ENCODE peak calls at places on chromosomes 3 and 15, in six cellular contexts. O is adrenal gland; V is IMR-90; A is CD4-positive, alpha-beta memory T cell; G is adipocyte; J is iPS DF 6.9. W is an unnamed sample. For H3K4me1, H3K9me3 and H3K36me3, the result is how much of the 10 kb centered on the place peaks cover.

GRCh38 chr15:28021281-28022039 is 77.7 kb downstream of the OCA2 start:
- DNase-seq in J (peak), A (no peak), G (peak), O (peak), V (peak), W (no peak)

GRCh38 chr3:5563537-5564277 is 376.2 kb downstream of the EDEM1 start:
- DNase-seq in G (no peak), A (no peak), J (no peak), V (no peak), O (no peak), W (no peak)

GRCh38 chr3:195104340-195104739 is 166.6 kb downstream of the XXYLT1 start:
- DNase-seq in A (no peak), J (no peak), O (no peak), V (no peak), G (no peak), W (no peak)

GRCh38 chr3:174425422-174425821 is 433.7 kb upstream of the NAALADL2 start:
- DNase-seq in O (no peak), V (no peak), J (no peak), A (no peak), G (no peak), W (no peak)

GRCh38 chr3:123336441-123336851 is 112.4 kb downstream of the ADCY5 start:
- DNase-seq in G (no peak), V (no peak), J (no peak), O (no peak), A (no peak), W (no peak)

GRCh38 chr3:51539291-51539891 is 872 bp downstream of the RAD54L2 start:
- DNase-seq in G (peak), V (peak), O (peak), J (no peak), A (peak), W (peak)

GRCh38 chr15:86644319-86644718 is 564.6 kb downstream of the AGBL1 start:
- DNase-seq in A (no peak), G (no peak), J (no peak), O (no peak), V (no peak), W (no peak)

GRCh38 chr15:62389887-62390792 is 225.1 kb upstream of the C2CD4B start:
- DNase-seq in G (peak), V (peak), J (no peak), A (peak), O (peak), W (peak)

GRCh38 chr3:13825821-13826220 is 54.0 kb downstream of the WNT7A start:
- DNase-seq in A (no peak), G (no peak), O (no peak), V (no peak), J (no peak), W (no peak)

GRCh38 chr15:44066211-44066827 is 128.8 kb downstream of the FRMD5 start:
- DNase-seq in O (peak), G (peak), V (peak), A (peak), J (peak), W (peak)

GRCh38 chr3:184742676-184743135 is 30.8 kb upstream of the MAGEF1 start:
- DNase-seq in J (no peak), A (no peak), V (no peak), G (no peak), O (no peak), W (no peak)

GRCh38 chr3:30597131-30597768 is 9.2 kb upstream of the TGFBR2 start:
- DNase-seq in A (no peak), G (peak), O (no peak), V (peak), J (no peak), W (no peak)

GRCh38 chr3:64385256-64385655 is 160.0 kb upstream of the PRICKLE2 start:
- DNase-seq in A (no peak), G (no peak), J (no peak), V (no peak), O (no peak), W (no peak)

GRCh38 chr3:156642750-156643728 is 31.4 kb upstream of the TIPARP start:
- DNase-seq in O (no peak), V (no peak), G (peak), A (no peak), J (no peak), W (no peak)

GRCh38 chr3:126179825-126180476 is 435 bp downstream of the ALDH1L1 start:
- DNase-seq in O (peak), A (no peak), J (no peak), G (no peak), V (no peak), W (no peak)

GRCh38 chr3:133747907-133748639 is 1.9 kb downstream of the TF start:
- DNase-seq in A (no peak), O (no peak), J (no peak), G (no peak), V (no peak), W (no peak)

GRCh38 chr3:184737641-184738518 is 26.0 kb upstream of the MAGEF1 start:
- DNase-seq in A (no peak), J (no peak), G (peak), O (peak), V (peak), W (no peak)

GRCh38 chr3:129045675-129046036 is 14.9 kb upstream of the GP9 start:
- DNase-seq in J (no peak), G (no peak), V (no peak), O (no peak), A (peak), W (no peak)

GRCh38 chr3:55968331-55968730 is 481.2 kb upstream of the WNT5A start:
- DNase-seq in V (peak), J (no peak), A (no peak), G (no peak), O (no peak), W (no peak)

GRCh38 chr3:8985876-8986275 is 22.6 kb upstream of the RAD18 start:
- DNase-seq in J (no peak), A (no peak), G (no peak), V (no peak), O (no peak), W (no peak)

GRCh38 chr3:69201658-69202057 is 79.3 kb upstream of the LMOD3 start:
- DNase-seq in O (no peak), A (no peak), G (no peak), V (no peak), J (no peak), W (no peak)

GRCh38 chr15:73922186-73923151 is 3.8 kb upstream of the LOXL1 start:
- DNase-seq in J (no peak), G (peak), V (peak), A (no peak), O (no peak), W (no peak)

GRCh38 chr3:15512173-15512572 is 9.3 kb downstream of the COLQ start:
- DNase-seq in O (peak), J (no peak), V (peak), G (no peak), A (no peak), W (no peak)

GRCh38 chr3:41580274-41580959 is 381.1 kb downstream of the CTNNB1 start:
- DNase-seq in J (no peak), A (no peak), V (no peak), G (peak), O (no peak), W (no peak)

GRCh38 chr15:52290800-52291199 is 4.8 kb downstream of the MYO5C start:
- DNase-seq in J (no peak), V (no peak), G (no peak), A (no peak), O (no peak), W (no peak)
- H3K4me1 ChIP-seq in J (under half), V (under half), G (under half), A (under half), O (under half), W (under half)

GRCh38 chr3:150296966-150297365 is 111.1 kb upstream of the TSC22D2 start:
- DNase-seq in A (no peak), G (no peak), J (no peak), V (no peak), O (no peak), W (no peak)

GRCh38 chr3:150292891-150293290 is 115.2 kb upstream of the TSC22D2 start:
- DNase-seq in J (no peak), V (peak), G (peak), A (no peak), O (no peak), W (no peak)

GRCh38 chr3:150293401-150294001 is 114.6 kb upstream of the TSC22D2 start:
- DNase-seq in G (peak), J (no peak), A (no peak), V (peak), O (no peak), W (no peak)

GRCh38 chr3:150299221-150299620 is 108.9 kb upstream of the TSC22D2 start:
- DNase-seq in G (no peak), O (no peak), A (no peak), V (no peak), J (no peak), W (no peak)

GRCh38 chr3:150296123-150296750 is 111.9 kb upstream of the TSC22D2 start:
- DNase-seq in J (no peak), V (peak), O (no peak), A (no peak), G (peak), W (no peak)
- H3K9me3 ChIP-seq in J (under half), V (under half), O (under half), A (under half), G (under half), W (under half)

GRCh38 chr3:58104155-58104554 is 95.9 kb downstream of the FLNB start:
- DNase-seq in J (no peak), O (no peak), V (no peak), G (no peak), A (no peak), W (no peak)
- H3K36me3 ChIP-seq in J (under half), O (under half), V (half or more), G (half or more), A (under half), W (under half)

DNA sequence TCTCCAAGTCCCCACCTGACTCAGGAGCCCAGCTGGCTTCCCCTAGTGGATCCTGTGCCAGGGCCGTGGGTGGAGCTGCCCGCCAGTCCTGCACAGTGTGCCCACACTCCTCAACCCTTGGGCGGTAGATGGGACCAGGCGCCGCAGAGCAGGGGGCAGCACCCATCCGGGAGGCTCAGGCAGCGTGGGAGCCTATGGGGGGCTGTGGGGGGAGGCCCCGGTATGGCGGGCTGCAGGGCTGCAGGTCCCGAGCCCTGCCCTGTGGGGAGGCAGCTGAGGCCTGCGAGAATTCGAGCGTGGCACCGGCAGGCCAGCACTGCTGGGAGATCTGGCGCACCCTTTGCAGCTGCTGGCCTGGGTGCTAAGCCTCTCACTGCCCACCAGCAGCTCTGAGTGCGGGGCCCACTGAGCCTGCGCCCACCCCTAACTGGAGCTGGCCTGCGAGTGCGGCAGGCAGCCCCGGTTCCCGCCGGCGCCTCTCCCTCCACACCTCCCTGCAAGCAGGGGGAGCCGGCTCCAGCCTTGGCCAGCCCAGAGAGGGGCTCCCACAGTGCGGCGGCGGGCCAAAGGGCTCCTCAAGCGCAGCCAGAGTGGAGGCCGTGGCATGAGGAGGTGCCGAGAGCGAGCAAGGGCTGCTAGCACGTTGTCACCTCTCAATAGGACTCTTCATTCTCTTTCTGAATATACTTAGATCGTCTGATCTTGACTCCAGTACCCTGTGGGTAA is 64.0 kb downstream of the TMEM212 start:
- DNase-seq in A (no peak), O (no peak), J (no peak), G (no peak), V (no peak), W (no peak)
- H3K4me1 ChIP-seq in A (under half), O (under half), J (under half), G (under half), V (under half), W (under half)

DNA sequence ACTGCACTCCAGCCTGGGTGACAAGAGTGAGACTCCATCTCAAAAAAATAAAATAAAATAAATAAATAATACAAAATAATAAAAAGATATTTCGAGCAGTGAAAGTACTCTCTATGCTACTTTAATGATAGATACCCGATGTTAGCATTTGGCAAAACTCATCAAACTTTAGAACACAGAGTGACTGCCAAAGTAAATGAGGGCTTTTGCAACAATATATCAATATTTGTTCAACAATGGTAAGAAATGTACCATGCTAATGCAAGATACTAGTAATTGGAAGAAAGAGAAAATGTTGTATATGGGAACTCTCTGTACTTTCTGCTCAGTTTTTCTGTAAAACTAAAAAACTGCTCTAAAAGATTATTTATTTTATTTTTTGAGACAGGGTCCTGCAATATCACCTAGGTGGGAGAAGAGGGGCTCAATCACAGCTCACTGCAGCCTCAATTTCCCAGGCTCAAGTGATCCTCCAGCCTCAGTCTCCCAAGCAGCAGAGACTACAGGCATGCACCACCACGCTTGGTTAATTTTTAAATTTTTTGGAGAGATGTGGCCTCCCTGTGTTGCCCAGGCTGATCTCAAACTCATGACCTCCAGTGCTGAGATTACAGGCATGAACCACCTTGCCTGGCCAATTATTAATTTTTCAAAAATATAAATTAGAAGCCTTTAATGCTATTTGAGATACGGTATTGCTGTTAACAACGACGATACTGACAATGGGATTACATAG is 650.5 kb upstream of the NR2F2 start:
- DNase-seq in A (no peak), O (no peak), V (no peak), G (no peak), J (no peak), W (no peak)
- H3K9me3 ChIP-seq in A (under half), O (under half), V (under half), G (under half), J (under half), W (under half)

GRCh38 chr15:72353266-72353665 is 22.5 kb downstream of the HEXA start:
- DNase-seq in G (peak), O (no peak), V (peak), A (no peak), J (no peak), W (no peak)
- H3K36me3 ChIP-seq in G (half or more), O (half or more), V (half or more), A (half or more), J (under half), W (under half)

GRCh38 chr3:23624305-23624704 is 181.4 kb upstream of the UBE2E1 start:
- DNase-seq in G (no peak), O (no peak), V (peak), J (no peak), A (no peak), W (no peak)
- H3K4me1 ChIP-seq in G (under half), O (under half), V (under half), J (under half), A (under half), W (under half)

GRCh38 chr15:67829647-67830504 is 4.6 kb downstream of the SKOR1 start:
- DNase-seq in O (no peak), G (no peak), V (no peak), A (no peak), J (no peak), W (no peak)

GRCh38 chr15:67826717-67827560 is 1.6 kb downstream of the SKOR1 start:
- DNase-seq in J (no peak), G (no peak), A (no peak), O (no peak), V (no peak), W (no peak)

GRCh38 chr15:67827561-67828378 is 2.5 kb downstream of the SKOR1 start:
- DNase-seq in V (no peak), G (no peak), O (no peak), J (no peak), A (no peak), W (no peak)

GRCh38 chr15:67828969-67829646 is 3.8 kb downstream of the SKOR1 start:
- DNase-seq in G (no peak), O (no peak), J (no peak), V (no peak), A (no peak), W (no peak)

DNA sequence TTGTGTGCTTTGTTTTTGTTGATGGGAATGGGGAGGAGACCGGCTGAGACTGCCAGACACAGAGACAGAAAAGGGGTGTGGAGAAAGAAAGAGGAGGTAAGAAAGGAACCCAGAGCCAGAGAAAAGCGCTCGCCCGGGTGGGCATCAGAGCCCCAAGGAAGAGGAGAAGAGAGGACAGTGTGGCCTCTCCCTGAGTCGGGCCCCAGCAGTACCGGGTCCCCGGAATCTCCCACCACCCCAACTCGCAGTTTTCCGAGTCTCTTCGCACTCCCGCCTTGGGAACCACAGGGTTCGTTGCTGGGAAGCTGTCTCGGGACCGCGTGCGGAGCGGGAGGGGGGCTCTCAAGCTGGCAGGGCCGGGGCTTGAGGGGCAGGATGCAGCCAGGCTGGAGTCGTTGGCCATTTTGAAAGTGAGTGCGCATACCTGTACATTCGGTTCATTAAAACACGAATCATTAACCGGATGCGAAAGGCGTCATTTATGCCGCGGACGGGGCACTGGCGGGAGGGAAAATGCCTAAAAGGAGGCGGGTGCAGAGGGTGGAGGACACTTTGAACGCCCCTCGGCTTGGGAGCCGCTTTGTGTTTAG is 3.2 kb downstream of the SKOR1 start:
- DNase-seq in O (no peak), A (no peak), J (no peak), V (no peak), G (no peak), W (no peak)
- H3K9me3 ChIP-seq in O (under half), A (under half), J (under half), V (under half), G (under half), W (under half)

W was measured in CD8-positive, alpha-beta T cell.